ENCODE peak calls at places on chromosome 14, in six cellular contexts. O is WTC11, F is GM12878, M is K562, Y is HepG2, K is H1. H is an unnamed sample.

GRCh38 chr14:68363841-68364711 is 428.8 kb downstream of the ZFP36L1 start:
- DNase-seq in O (peak; percentile 68), F (no peak), M (no peak), Y (peak; percentile 44), K (peak; percentile 81), H (no peak)

GRCh38 chr14:103073367-103073875 is 10.6 kb upstream of the LBHD2 start:
- DNase-seq in O (no peak), F (no peak), M (no peak), Y (no peak), K (no peak), H (no peak)

GRCh38 chr14:69715725-69716482 is 51.0 kb upstream of the SRSF5 start:
- DNase-seq in O (no peak), F (no peak), M (no peak), Y (no peak), K (no peak), H (no peak)

GRCh38 chr14:99460793-99461192 is 19.9 kb downstream of the SETD3 start:
- DNase-seq in O (no peak), F (no peak), M (peak; percentile 63), Y (no peak), K (peak; percentile 45), H (no peak)

GRCh38 chr14:64910847-64911495 is 3.3 kb upstream of the CHURC1 start:
- DNase-seq in O (no peak), F (no peak), M (no peak), Y (peak; percentile 19), K (no peak), H (peak; percentile 39)

GRCh38 chr14:100578552-100578951 is 8.7 kb downstream of the BEGAIN start:
- DNase-seq in O (peak; percentile 1), F (no peak), M (no peak), Y (no peak), K (no peak), H (no peak)

GRCh38 chr14:95269493-95269892 is 50.2 kb downstream of the CLMN start:
- DNase-seq in O (no peak), F (no peak), M (no peak), Y (no peak), K (no peak), H (no peak)

GRCh38 chr14:67622675-67623074 is 3.0 kb downstream of the ARG2 start:
- DNase-seq in O (peak; percentile 25), F (no peak), M (peak; percentile 18), Y (peak; percentile 85), K (no peak), H (no peak)

GRCh38 chr14:96102071-96102856 is 63.1 kb downstream of the C14orf132 start:
- DNase-seq in O (no peak), F (no peak), M (no peak), Y (no peak), K (no peak), H (no peak)

GRCh38 chr14:72098202-72098601 is 166.0 kb downstream of the RGS6 start:
- DNase-seq in O (no peak), F (no peak), M (no peak), Y (no peak), K (no peak), H (no peak)

GRCh38 chr14:100037351-100037750 is 27.9 kb upstream of the EVL start:
- DNase-seq in O (no peak), F (no peak), M (no peak), Y (no peak), K (no peak), H (no peak)

GRCh38 chr14:63727231-63727735 is 582 bp downstream of the SGPP1 start:
- DNase-seq in O (no peak), F (no peak), M (peak; percentile 5), Y (no peak), K (no peak), H (no peak)

GRCh38 chr14:65255029-65255545 is 152.8 kb upstream of the MAX start:
- DNase-seq in O (no peak), F (no peak), M (no peak), Y (peak; percentile 82), K (no peak), H (peak; percentile 61)

GRCh38 chr14:73739899-73740685 is 25.9 kb upstream of the PNMA1 start:
- DNase-seq in O (no peak), F (no peak), M (no peak), Y (no peak), K (no peak), H (no peak)

GRCh38 chr14:66634876-66635275 is 126.9 kb downstream of the GPHN start:
- DNase-seq in O (no peak), F (no peak), M (no peak), Y (peak; percentile 21), K (no peak), H (no peak)

GRCh38 chr14:68741839-68742470 is 50.9 kb downstream of the ZFP36L1 start:
- DNase-seq in O (no peak), F (peak; percentile 93), M (no peak), Y (no peak), K (no peak), H (no peak)

GRCh38 chr14:85483037-85483436 is 46.9 kb upstream of the FLRT2 start:
- DNase-seq in O (no peak), F (no peak), M (no peak), Y (peak; percentile 9), K (no peak), H (no peak)

GRCh38 chr14:101500681-101501080 is 60.6 kb upstream of the DIO3 start:
- DNase-seq in O (no peak), F (no peak), M (no peak), Y (no peak), K (no peak), H (no peak)

GRCh38 chr14:101721951-101722661 is 39.4 kb upstream of the PPP2R5C start:
- DNase-seq in O (no peak), F (no peak), M (no peak), Y (peak; percentile 47), K (no peak), H (no peak)

GRCh38 chr14:67734675-67735074 is 33.0 kb downstream of the RDH12 start:
- DNase-seq in O (no peak), F (no peak), M (no peak), Y (no peak), K (no peak), H (no peak)

GRCh38 chr14:89280612-89281011 is 136.4 kb downstream of the FOXN3 start:
- DNase-seq in O (no peak), F (no peak), M (no peak), Y (no peak), K (no peak), H (no peak)

GRCh38 chr14:25049559-25050493 is at the start of gene STXBP6:
- DNase-seq in O (peak; percentile 74), F (no peak), M (no peak), Y (peak; percentile 65), K (peak; percentile 82), H (no peak)

DNA sequence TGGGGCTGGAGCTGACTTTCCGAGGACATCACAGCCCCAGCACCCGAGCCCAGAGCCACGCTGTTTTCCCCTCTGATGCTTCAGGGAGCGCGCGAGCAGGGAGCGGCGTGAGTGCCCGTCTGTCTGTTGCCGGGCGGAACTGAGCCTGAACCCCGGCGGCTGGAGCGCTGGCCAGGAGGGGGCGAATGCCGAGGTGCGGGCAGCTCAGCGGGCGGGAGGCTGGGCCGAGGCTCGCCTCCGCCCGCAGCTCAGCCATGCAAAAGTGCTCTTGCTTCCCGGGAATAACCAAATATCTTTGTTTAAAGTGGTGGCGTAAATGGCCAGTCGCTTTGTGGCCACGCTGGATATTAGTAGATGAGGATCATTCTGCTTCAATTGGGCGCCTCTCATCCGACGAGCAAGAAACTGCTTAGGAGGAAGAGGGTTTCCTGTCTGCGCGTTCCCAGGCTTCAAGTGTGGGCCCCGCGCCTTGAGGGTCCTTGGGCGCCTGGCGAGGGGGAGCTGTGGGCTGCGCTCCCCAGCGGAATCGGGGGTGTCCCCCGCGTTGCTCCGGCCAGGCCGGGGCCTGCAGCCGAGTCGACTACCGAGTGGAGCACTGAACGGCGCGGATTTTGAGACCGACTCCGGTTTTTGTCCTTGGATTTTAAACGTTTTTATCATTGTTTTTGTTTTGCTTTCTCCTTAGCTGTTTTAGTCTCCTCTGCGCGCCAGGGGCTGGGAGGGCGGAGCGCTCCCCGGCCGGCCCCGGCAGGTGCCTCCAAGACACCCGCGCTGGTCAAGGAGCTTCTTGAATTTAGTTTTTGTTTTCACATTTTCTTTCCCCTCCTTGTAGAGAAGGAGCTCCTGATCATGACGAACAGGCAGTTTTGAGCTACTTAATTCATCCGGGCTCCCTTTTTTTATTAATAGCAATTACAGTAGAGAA is 831 bp upstream of the NKX2-1 start:
- DNase-seq in O (peak; percentile 73), F (no peak), M (peak; percentile 29), Y (peak; percentile 44), K (peak; percentile 80), H (peak; percentile 7)
- TF ChIP-seq MAX in O (no peak), F (no peak), M (no peak), Y (peak; percentile 62), K (no peak), H (no peak)

GRCh38 chr14:91413547-91414474 is 3.8 kb downstream of the CCDC88C start:
- DNase-seq in O (peak; percentile 92), F (no peak), M (no peak), Y (no peak), K (peak; percentile 87), H (no peak)
- TF ChIP-seq SP1 in O (no peak), F (no peak), M (no peak), Y (no peak), K (no peak), H (no peak)

DNA sequence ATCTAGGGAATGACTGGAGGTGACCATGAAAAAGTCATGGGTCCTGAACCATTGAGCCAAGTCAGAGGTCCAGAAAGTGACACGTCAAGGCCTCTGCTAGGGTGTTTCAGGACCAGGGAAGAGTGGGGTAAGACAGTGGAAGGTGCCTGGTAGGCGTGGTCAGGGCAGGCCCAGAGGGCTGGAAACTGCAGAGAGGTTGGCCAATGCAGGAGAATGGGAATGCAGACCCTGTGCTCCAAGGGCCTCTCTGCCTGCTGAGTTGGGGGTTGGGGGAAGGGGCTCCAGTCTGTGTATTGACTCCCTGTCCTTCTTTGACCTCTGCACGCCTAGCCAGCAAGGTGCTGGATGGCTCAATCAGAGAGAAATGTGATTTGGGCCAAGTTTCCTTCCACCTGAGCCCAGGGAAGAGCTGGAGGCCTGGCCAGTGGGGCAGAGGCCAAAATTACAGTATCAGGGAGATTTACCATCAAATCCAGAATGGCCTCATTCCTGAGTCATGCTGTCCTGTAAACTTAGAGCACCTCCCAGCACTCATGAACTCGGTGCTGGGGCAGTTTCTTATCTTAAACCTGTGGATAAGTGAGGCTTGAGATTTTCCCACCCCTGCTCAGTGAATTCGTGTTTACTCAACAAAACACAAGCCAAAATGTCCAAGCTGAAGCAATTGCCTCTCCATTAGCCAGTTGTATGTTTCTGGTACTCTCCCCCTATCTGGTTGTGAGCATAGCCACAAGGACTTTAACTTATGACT is 24.4 kb downstream of the IRF2BPL start:
- DNase-seq in O (no peak), F (no peak), M (no peak), Y (no peak), K (peak; percentile 45), H (no peak)
- TF ChIP-seq MAX in O (no peak), F (no peak), M (no peak), Y (no peak), K (no peak), H (no peak)

DNA sequence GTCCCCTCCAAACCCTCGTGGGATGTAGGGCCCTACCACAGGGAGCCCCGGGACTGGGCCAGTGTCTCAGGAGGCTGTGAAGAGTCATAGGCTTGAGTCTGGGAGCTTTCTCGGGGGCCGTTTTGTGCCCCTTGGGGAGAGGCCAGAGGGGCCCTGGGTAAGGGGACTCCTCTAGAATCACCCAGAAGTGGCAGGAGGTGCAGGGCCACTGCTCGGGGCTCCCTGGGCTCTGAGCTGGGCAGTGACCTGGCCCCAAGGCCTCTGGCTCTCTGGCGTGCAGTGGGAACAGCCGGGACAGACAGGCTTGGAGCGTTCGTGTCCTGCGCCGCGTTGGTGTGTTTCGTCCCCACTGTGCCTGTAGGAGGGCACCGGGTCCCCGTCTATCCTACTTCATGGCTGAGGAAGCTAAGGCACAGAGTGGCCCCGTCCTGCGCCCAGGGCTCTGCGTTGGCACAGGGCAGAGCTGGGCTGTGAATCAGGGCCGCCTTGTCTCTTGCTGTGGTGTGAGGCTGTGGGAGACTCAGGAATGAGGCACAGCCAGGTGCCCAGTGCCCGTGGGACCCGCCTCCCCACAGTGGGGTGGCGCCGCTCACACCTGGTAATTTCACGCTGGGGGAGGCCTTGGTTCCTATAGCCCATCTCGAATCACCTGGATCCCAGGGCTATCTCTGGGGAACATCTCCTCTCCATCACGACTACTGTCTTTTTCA is 23.8 kb upstream of the KIF26A start:
- DNase-seq in O (no peak), F (no peak), M (no peak), Y (no peak), K (no peak), H (no peak)
- TF ChIP-seq SP1 in O (no peak), F (no peak), M (no peak), Y (no peak), K (no peak), H (no peak)